ENCODE peak calls at places on chromosomes 1 and 21, in ten cellular contexts. T, R, N, M, L, F, H, K, P and Y are unnamed samples.

GRCh38 chr1:245995474-245995873 is 511.6 kb downstream of the SMYD3 start:
- DNase-seq in T (no peak), R (no peak), N (no peak), M (no peak), L (no peak), F (no peak), H (no peak), K (no peak), P (no peak), Y (no peak)

GRCh38 chr1:3672971-3673361 is 20.6 kb downstream of the TP73 start:
- DNase-seq in T (no peak), R (no peak), N (no peak), M (no peak), L (no peak), F (no peak), H (no peak), K (no peak), P (no peak), Y (peak; percentile 9)

GRCh38 chr1:173302890-173303829 is 96.0 kb upstream of the TNFSF4 start:
- DNase-seq in T (peak; percentile 26), R (no peak), N (no peak), M (no peak), L (no peak), F (no peak), H (no peak), K (no peak), P (no peak), Y (no peak)

GRCh38 chr1:30267856-30268255 is 455.5 kb downstream of the MATN1 start:
- DNase-seq in T (no peak), R (no peak), N (no peak), M (no peak), L (no peak), F (no peak), H (no peak), K (no peak), P (no peak), Y (no peak)

GRCh38 chr1:118982281-118982680 is 5.9 kb downstream of the TBX15 start:
- DNase-seq in T (no peak), R (no peak), N (no peak), M (no peak), L (no peak), F (no peak), H (no peak), K (no peak), P (no peak), Y (no peak)

GRCh38 chr1:27098447-27099153 is 56.3 kb downstream of the SLC9A1 start:
- DNase-seq in T (peak; percentile 33), R (no peak), N (no peak), M (no peak), L (no peak), F (no peak), H (peak; percentile 18), K (peak; percentile 82), P (no peak), Y (no peak)

GRCh38 chr1:214761030-214761429 is 158.0 kb downstream of the CENPF start:
- DNase-seq in T (no peak), R (no peak), N (no peak), M (no peak), L (no peak), F (no peak), H (no peak), K (no peak), P (no peak), Y (no peak)

GRCh38 chr1:29801561-29801973 is 565.2 kb downstream of the PTPRU start:
- DNase-seq in T (no peak), R (no peak), N (no peak), M (no peak), L (no peak), F (no peak), H (no peak), K (no peak), P (no peak), Y (no peak)

GRCh38 chr1:116902718-116903390 is 6.9 kb upstream of the PTGFRN start:
- DNase-seq in T (no peak), R (no peak), N (no peak), M (no peak), L (no peak), F (no peak), H (no peak), K (no peak), P (no peak), Y (no peak)

GRCh38 chr1:24348196-24348595 is 29.0 kb downstream of the GRHL3 start:
- DNase-seq in T (no peak), R (no peak), N (no peak), M (no peak), L (no peak), F (no peak), H (no peak), K (no peak), P (no peak), Y (no peak)

GRCh38 chr1:46236882-46237281 is 10.7 kb upstream of the RAD54L start:
- DNase-seq in T (no peak), R (no peak), N (no peak), M (no peak), L (no peak), F (no peak), H (no peak), K (no peak), P (no peak), Y (no peak)

GRCh38 chr1:241411776-241412338 is 54.9 kb upstream of the RGS7 start:
- DNase-seq in T (no peak), R (no peak), N (no peak), M (no peak), L (no peak), F (no peak), H (peak; percentile 92), K (no peak), P (peak; percentile 72), Y (no peak)

GRCh38 chr1:17010601-17011438 is 908 bp downstream of the ATP13A2 start:
- DNase-seq in T (peak; percentile 53), R (no peak), N (no peak), M (peak; percentile 8), L (peak; percentile 55), F (peak; percentile 32), H (peak; percentile 39), K (peak; percentile 68), P (peak; percentile 26), Y (peak; percentile 71)

GRCh38 chr1:202858306-202858705 is 30.6 kb downstream of the RABIF start:
- DNase-seq in T (peak; percentile 97), R (no peak), N (no peak), M (no peak), L (peak; percentile 90), F (no peak), H (peak; percentile 90), K (no peak), P (peak; percentile 83), Y (peak; percentile 47)

GRCh38 chr1:15153184-15153841 is at the start of gene TMEM51:
- DNase-seq in T (peak; percentile 59), R (peak; percentile 73), N (peak; percentile 81), M (no peak), L (no peak), F (peak; percentile 37), H (peak; percentile 41), K (peak; percentile 79), P (peak; percentile 30), Y (peak; percentile 64)

GRCh38 chr1:89826594-89826993 is 5.8 kb downstream of the LRRC8D start:
- DNase-seq in T (no peak), R (no peak), N (peak; percentile 47), M (no peak), L (no peak), F (no peak), H (no peak), K (no peak), P (no peak), Y (no peak)

GRCh38 chr21:38646213-38646837 is 148.0 kb upstream of the ERG start:
- DNase-seq in T (peak; percentile 28), R (no peak), N (no peak), M (no peak), L (no peak), F (peak; percentile 61), H (no peak), K (no peak), P (peak; percentile 87), Y (no peak)

GRCh38 chr1:245856944-245857531 is 650.0 kb downstream of the SMYD3 start:
- DNase-seq in T (peak; percentile 76), R (no peak), N (no peak), M (no peak), L (no peak), F (no peak), H (no peak), K (no peak), P (peak; percentile 84), Y (no peak)

GRCh38 chr1:205285391-205286101 is 36.0 kb downstream of the NUAK2 start:
- DNase-seq in T (no peak), R (no peak), N (no peak), M (peak; percentile 77), L (no peak), F (peak; percentile 63), H (no peak), K (no peak), P (peak; percentile 51), Y (no peak)

GRCh38 chr1:202565890-202566289 is 144.4 kb downstream of the SYT2 start:
- DNase-seq in T (no peak), R (no peak), N (no peak), M (no peak), L (no peak), F (no peak), H (no peak), K (no peak), P (no peak), Y (no peak)

GRCh38 chr1:194062962-194063361 is 876.5 kb upstream of the B3GALT2 start:
- DNase-seq in T (peak; percentile 82), R (no peak), N (peak; percentile 1), M (no peak), L (no peak), F (no peak), H (no peak), K (no peak), P (no peak), Y (no peak)

GRCh38 chr1:229310833-229311232 is 32.0 kb downstream of the CCSAP start:
- DNase-seq in T (no peak), R (no peak), N (no peak), M (no peak), L (no peak), F (no peak), H (peak; percentile 15), K (no peak), P (peak; percentile 19), Y (peak; percentile 78)